ENCODE peak calls at places on chromosomes 4 and X, in four cellular contexts. One of them, this sample, is unnamed.

GRCh38 chr4:185318679-185319078 is 77.0 kb downstream of the LRP2BP start:
- DNase-seq in fibroblast of lung: no peak
- DNase-seq in endothelial cell of umbilical vein: peak
- DNase-seq in substantia nigra: no peak
- DNase-seq in this sample: no peak

GRCh38 chr4:120865985-120866384 is 56.5 kb downstream of the PRDM5 start:
- DNase-seq in fibroblast of lung: no peak
- DNase-seq in endothelial cell of umbilical vein: no peak
- DNase-seq in substantia nigra: no peak
- DNase-seq in this sample: peak

GRCh38 chr4:154349829-154350228 is 141.8 kb downstream of the DCHS2 start:
- DNase-seq in fibroblast of lung: peak
- DNase-seq in endothelial cell of umbilical vein: no peak
- DNase-seq in substantia nigra: no peak
- DNase-seq in this sample: peak

GRCh38 chrX:56309881-56310280 is 77.7 kb downstream of the KLF8 start:
- DNase-seq in fibroblast of lung: no peak
- DNase-seq in endothelial cell of umbilical vein: no peak
- DNase-seq in substantia nigra: no peak
- DNase-seq in this sample: peak

GRCh38 chr4:158810487-158811215 is 41.8 kb downstream of the FNIP2 start:
- DNase-seq in fibroblast of lung: peak
- DNase-seq in endothelial cell of umbilical vein: peak
- DNase-seq in substantia nigra: no peak
- DNase-seq in this sample: peak

GRCh38 chr4:54498661-54499111 is 159.1 kb upstream of the KIT start:
- DNase-seq in fibroblast of lung: peak
- DNase-seq in endothelial cell of umbilical vein: no peak
- DNase-seq in substantia nigra: no peak
- DNase-seq in this sample: peak

GRCh38 chr4:128388352-128388630 is 100.7 kb upstream of the PGRMC2 start:
- DNase-seq in fibroblast of lung: no peak
- DNase-seq in endothelial cell of umbilical vein: no peak
- DNase-seq in substantia nigra: no peak
- DNase-seq in this sample: peak

GRCh38 chr4:119099227-119099910 is 36.3 kb upstream of the MYOZ2 start:
- DNase-seq in fibroblast of lung: peak
- DNase-seq in endothelial cell of umbilical vein: no peak
- DNase-seq in substantia nigra: no peak
- DNase-seq in this sample: peak

GRCh38 chrX:70922776-70923473 is 8.0 kb downstream of the SLC7A3 start:
- DNase-seq in fibroblast of lung: no peak
- DNase-seq in endothelial cell of umbilical vein: no peak
- DNase-seq in substantia nigra: no peak
- DNase-seq in this sample: no peak

GRCh38 chr4:184961693-184962092 is 56.6 kb upstream of the HELT start:
- DNase-seq in fibroblast of lung: no peak
- DNase-seq in endothelial cell of umbilical vein: no peak
- DNase-seq in substantia nigra: no peak
- DNase-seq in this sample: no peak

GRCh38 chrX:50736651-50737050 is 77.3 kb downstream of the SHROOM4 start:
- DNase-seq in fibroblast of lung: no peak
- DNase-seq in endothelial cell of umbilical vein: no peak
- DNase-seq in substantia nigra: no peak
- DNase-seq in this sample: no peak

GRCh38 chrX:52082578-52082977 is 13.6 kb upstream of the MAGED4B start:
- DNase-seq in fibroblast of lung: no peak
- DNase-seq in endothelial cell of umbilical vein: no peak
- DNase-seq in substantia nigra: no peak
- DNase-seq in this sample: peak

GRCh38 chr4:110867251-110867960 is 244.5 kb upstream of the PITX2 start:
- DNase-seq in fibroblast of lung: no peak
- DNase-seq in endothelial cell of umbilical vein: no peak
- DNase-seq in substantia nigra: no peak
- DNase-seq in this sample: peak

GRCh38 chr4:118917582-118917981 is 28.9 kb downstream of the SYNPO2 start:
- DNase-seq in fibroblast of lung: no peak
- DNase-seq in endothelial cell of umbilical vein: no peak
- DNase-seq in substantia nigra: no peak
- DNase-seq in this sample: peak

GRCh38 chrX:110914281-110914680 is 118.7 kb upstream of the CHRDL1 start:
- DNase-seq in fibroblast of lung: no peak
- DNase-seq in endothelial cell of umbilical vein: no peak
- DNase-seq in substantia nigra: no peak
- DNase-seq in this sample: no peak

GRCh38 chr4:168923526-168924194 is 86.4 kb downstream of the CBR4 start:
- DNase-seq in fibroblast of lung: peak
- DNase-seq in endothelial cell of umbilical vein: peak
- DNase-seq in substantia nigra: peak
- DNase-seq in this sample: peak

GRCh38 chr4:10117424-10118354 is 1.1 kb upstream of the WDR1 start:
- DNase-seq in fibroblast of lung: peak
- DNase-seq in endothelial cell of umbilical vein: peak
- DNase-seq in substantia nigra: no peak
- DNase-seq in this sample: peak

GRCh38 chr4:151530783-151531182 is 121.8 kb downstream of the FHIP1A start:
- DNase-seq in fibroblast of lung: no peak
- DNase-seq in endothelial cell of umbilical vein: no peak
- DNase-seq in substantia nigra: no peak
- DNase-seq in this sample: peak

GRCh38 chr4:185512516-185512915 is 22.8 kb downstream of the PDLIM3 start:
- DNase-seq in fibroblast of lung: peak
- DNase-seq in endothelial cell of umbilical vein: peak
- DNase-seq in substantia nigra: no peak
- DNase-seq in this sample: peak

GRCh38 chrX:148774276-148774675 is 273.9 kb downstream of the AFF2 start:
- DNase-seq in fibroblast of lung: no peak
- DNase-seq in endothelial cell of umbilical vein: peak
- DNase-seq in substantia nigra: no peak
- DNase-seq in this sample: no peak

GRCh38 chr4:7852568-7853185 is 87.0 kb downstream of the AFAP1 start:
- DNase-seq in fibroblast of lung: no peak
- DNase-seq in endothelial cell of umbilical vein: no peak
- DNase-seq in substantia nigra: no peak
- DNase-seq in this sample: no peak

GRCh38 chrX:34528081-34528480 is 129.0 kb downstream of the TMEM47 start:
- DNase-seq in fibroblast of lung: no peak
- DNase-seq in endothelial cell of umbilical vein: peak
- DNase-seq in substantia nigra: no peak
- DNase-seq in this sample: no peak

GRCh38 chr4:5710962-5711478 is at the start of gene EVC:
- DNase-seq in fibroblast of lung: peak
- DNase-seq in endothelial cell of umbilical vein: peak
- DNase-seq in substantia nigra: no peak
- DNase-seq in this sample: peak

GRCh38 chrX:72634321-72634720 is 61.7 kb upstream of the HDAC8 start:
- DNase-seq in fibroblast of lung: peak
- DNase-seq in endothelial cell of umbilical vein: peak
- DNase-seq in substantia nigra: no peak
- DNase-seq in this sample: no peak

GRCh38 chr4:156294577-156294976 is 340.9 kb upstream of the CTSO start:
- DNase-seq in fibroblast of lung: peak
- DNase-seq in endothelial cell of umbilical vein: peak
- DNase-seq in substantia nigra: no peak
- DNase-seq in this sample: peak

GRCh38 chrX:105999294-105999693 is 39.2 kb downstream of the SERPINA7 start:
- DNase-seq in fibroblast of lung: no peak
- DNase-seq in endothelial cell of umbilical vein: no peak
- DNase-seq in substantia nigra: no peak
- DNase-seq in this sample: no peak
- H3K27ac ChIP-seq in fibroblast of lung: no peak
- H3K27ac ChIP-seq in endothelial cell of umbilical vein: no peak
- H3K27ac ChIP-seq in substantia nigra: no peak
- H3K27ac ChIP-seq in this sample: no peak

GRCh38 chrX:1537031-1537715 is at the start of gene P2RY8:
- DNase-seq in fibroblast of lung: no peak
- DNase-seq in endothelial cell of umbilical vein: no peak
- DNase-seq in substantia nigra: peak
- DNase-seq in this sample: peak
- H3K27ac ChIP-seq in fibroblast of lung: no peak
- H3K27ac ChIP-seq in endothelial cell of umbilical vein: no peak
- H3K27ac ChIP-seq in substantia nigra: no peak
- H3K27ac ChIP-seq in this sample: no peak

GRCh38 chr4:130210871-130211270 is 1114.9 kb downstream of the C4orf33 start:
- DNase-seq in fibroblast of lung: peak
- DNase-seq in endothelial cell of umbilical vein: peak
- DNase-seq in substantia nigra: no peak
- DNase-seq in this sample: peak
- H3K27ac ChIP-seq in fibroblast of lung: no peak
- H3K27ac ChIP-seq in endothelial cell of umbilical vein: no peak
- H3K27ac ChIP-seq in substantia nigra: no peak
- H3K27ac ChIP-seq in this sample: no peak

DNA sequence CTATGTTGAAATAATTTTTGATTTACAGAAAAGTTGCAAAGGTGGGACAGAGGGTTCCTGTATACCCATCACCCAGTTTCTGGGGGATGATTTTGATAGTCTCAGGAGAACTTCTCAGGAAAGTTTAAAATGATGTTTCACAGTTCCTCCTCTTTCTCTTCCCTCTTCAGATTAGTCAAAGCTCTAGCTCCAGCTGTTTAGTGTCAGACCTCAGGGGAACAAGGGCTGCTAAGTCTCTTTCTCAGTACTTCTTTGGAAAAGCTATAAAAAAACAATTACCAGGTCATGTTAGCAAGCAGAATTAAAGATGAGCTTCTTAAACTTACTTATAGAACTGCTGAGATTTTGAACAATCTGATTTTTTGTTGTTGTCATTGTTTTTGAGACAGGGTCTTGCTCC is 12.2 kb downstream of the IL13RA1 start:
- DNase-seq in fibroblast of lung: no peak
- DNase-seq in endothelial cell of umbilical vein: no peak
- DNase-seq in substantia nigra: no peak
- DNase-seq in this sample: no peak
- H3K27ac ChIP-seq in fibroblast of lung: no peak
- H3K27ac ChIP-seq in endothelial cell of umbilical vein: no peak
- H3K27ac ChIP-seq in substantia nigra: no peak
- H3K27ac ChIP-seq in this sample: no peak

GRCh38 chr4:2907226-2907625 is 56.0 kb downstream of the NOP14 start:
- DNase-seq in fibroblast of lung: no peak
- DNase-seq in endothelial cell of umbilical vein: no peak
- DNase-seq in substantia nigra: no peak
- DNase-seq in this sample: no peak

GRCh38 chr4:2906218-2906617 is 57.0 kb downstream of the NOP14 start:
- DNase-seq in fibroblast of lung: no peak
- DNase-seq in endothelial cell of umbilical vein: no peak
- DNase-seq in substantia nigra: no peak
- DNase-seq in this sample: no peak

GRCh38 chr4:2907706-2908293 is 55.4 kb downstream of the NOP14 start:
- DNase-seq in fibroblast of lung: no peak
- DNase-seq in endothelial cell of umbilical vein: no peak
- DNase-seq in substantia nigra: no peak
- DNase-seq in this sample: no peak

GRCh38 chr4:2908686-2909085 is 54.5 kb downstream of the NOP14 start:
- DNase-seq in fibroblast of lung: no peak
- DNase-seq in endothelial cell of umbilical vein: no peak
- DNase-seq in substantia nigra: no peak
- DNase-seq in this sample: no peak

GRCh38 chr4:2905544-2905943 is 57.7 kb downstream of the NOP14 start:
- DNase-seq in fibroblast of lung: no peak
- DNase-seq in endothelial cell of umbilical vein: no peak
- DNase-seq in substantia nigra: no peak
- DNase-seq in this sample: no peak
- H3K27ac ChIP-seq in fibroblast of lung: no peak
- H3K27ac ChIP-seq in endothelial cell of umbilical vein: no peak
- H3K27ac ChIP-seq in substantia nigra: no peak
- H3K27ac ChIP-seq in this sample: no peak

GRCh38 chr4:137531121-137531520 is 1.2 kb downstream of the PCDH18 start:
- DNase-seq in fibroblast of lung: peak
- DNase-seq in endothelial cell of umbilical vein: no peak
- DNase-seq in substantia nigra: no peak
- DNase-seq in this sample: peak

GRCh38 chr4:137531951-137532868 is at the start of gene PCDH18:
- DNase-seq in fibroblast of lung: peak
- DNase-seq in endothelial cell of umbilical vein: peak
- DNase-seq in substantia nigra: peak
- DNase-seq in this sample: peak

GRCh38 chr4:137534516-137534915 is 2.2 kb upstream of the PCDH18 start:
- DNase-seq in fibroblast of lung: no peak
- DNase-seq in endothelial cell of umbilical vein: no peak
- DNase-seq in substantia nigra: no peak
- DNase-seq in this sample: peak

GRCh38 chr4:137533855-137534254 is 1.6 kb upstream of the PCDH18 start:
- DNase-seq in fibroblast of lung: no peak
- DNase-seq in endothelial cell of umbilical vein: no peak
- DNase-seq in substantia nigra: no peak
- DNase-seq in this sample: no peak

GRCh38 chr4:137532869-137533236 is 559 bp upstream of the PCDH18 start:
- DNase-seq in fibroblast of lung: peak
- DNase-seq in endothelial cell of umbilical vein: no peak
- DNase-seq in substantia nigra: no peak
- DNase-seq in this sample: peak
- H3K27ac ChIP-seq in fibroblast of lung: peak
- H3K27ac ChIP-seq in endothelial cell of umbilical vein: peak
- H3K27ac ChIP-seq in substantia nigra: no peak
- H3K27ac ChIP-seq in this sample: peak

DNA sequence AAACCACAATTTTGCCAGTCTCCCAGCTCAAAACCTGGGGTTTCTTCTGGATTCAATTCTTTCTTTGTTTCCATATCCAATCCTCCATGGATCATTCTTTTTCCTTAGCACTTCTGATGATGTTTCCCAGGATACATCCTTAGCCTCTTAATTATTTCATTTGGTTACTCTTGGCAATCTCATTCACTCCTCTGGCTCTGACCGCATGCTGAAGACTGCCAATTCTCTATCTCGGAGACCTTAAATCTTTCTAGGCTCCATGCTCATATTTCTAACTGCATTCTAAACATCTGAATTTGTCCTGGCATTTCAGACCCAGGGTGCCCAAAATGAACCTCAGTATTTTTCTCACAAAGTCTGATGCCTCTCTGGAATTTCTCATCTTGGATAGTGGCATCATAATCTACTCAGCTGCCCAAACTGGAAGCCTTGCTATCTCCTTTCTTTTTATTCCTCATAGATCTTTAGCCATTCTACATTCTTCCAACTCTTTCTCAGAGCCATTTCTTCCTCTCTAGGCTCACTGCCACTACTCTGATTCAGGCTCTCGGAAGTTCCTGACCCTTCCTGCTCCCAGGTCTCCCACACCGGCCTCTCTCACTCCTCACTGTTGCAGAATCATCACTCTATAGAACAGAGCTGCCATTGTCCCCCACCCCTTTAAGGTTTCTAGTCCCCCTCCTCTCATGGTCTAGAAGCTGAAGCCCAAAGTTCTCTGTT is 290.2 kb downstream of the CAMK2D start:
- DNase-seq in fibroblast of lung: no peak
- DNase-seq in endothelial cell of umbilical vein: no peak
- DNase-seq in substantia nigra: no peak
- DNase-seq in this sample: peak
- H3K27ac ChIP-seq in fibroblast of lung: peak
- H3K27ac ChIP-seq in endothelial cell of umbilical vein: no peak
- H3K27ac ChIP-seq in substantia nigra: no peak
- H3K27ac ChIP-seq in this sample: peak